ENCODE peak calls at places on chromosomes 7 and 10, in nine cellular contexts. T is left ventricle myocardium superior; X is hypothalamus; G is Daoy; P is sigmoid colon; J is brain microvascular endothelial cell; S is fibroblast of mammary gland; L is mammary epithelial cell; E is activated effector memory CD4-positive, alpha-beta T cell treated with anti-CD3 and anti-CD28 coated beads, Interleukin-2, amount 50 U/mL, for 16 hours. K is an unnamed sample.
A peak's percentile ranks its signal among the peaks of the same experiment; 100 is the strongest.

GRCh38 chr7:55540226-55540858 is 32.0 kb downstream of the VOPP1 start:
- DNase-seq in G (no peak), T (no peak), E (no peak), S (no peak), J (no peak), X (no peak), P (no peak), L (no peak), K (no peak)

GRCh38 chr10:131464789-131465188 is 153.3 kb upstream of the TCERG1L start:
- DNase-seq in P (no peak), J (no peak), S (no peak), T (no peak), G (no peak), E (no peak), L (no peak), X (no peak), K (no peak)

GRCh38 chr10:77042706-77043105 is 594.9 kb downstream of the KCNMA1 start:
- DNase-seq in J (no peak), E (no peak), G (no peak), L (no peak), X (no peak), P (no peak), T (no peak), S (no peak), K (no peak)

GRCh38 chr7:21352540-21353387 is 75.1 kb upstream of the SP4 start:
- DNase-seq in L (no peak), X (no peak), J (no peak), S (no peak), G (no peak), E (no peak), P (no peak), T (no peak), K (no peak)

GRCh38 chr7:34181271-34181958 is 276.1 kb downstream of the BMPER start:
- DNase-seq in L (no peak), G (no peak), P (no peak), E (no peak), T (no peak), X (no peak), S (no peak), J (no peak), K (no peak)

GRCh38 chr10:2986341-2986933 is 80.9 kb upstream of the PFKP start:
- DNase-seq in T (no peak), J (no peak), S (no peak), L (no peak), G (no peak), P (no peak), E (no peak), X (no peak), K (no peak)

GRCh38 chr10:62626817-62627216 is 177.7 kb upstream of the ADO start:
- DNase-seq in X (no peak), G (peak; percentile 41), T (no peak), L (peak; percentile 43), P (no peak), J (peak; percentile 31), E (no peak), S (peak; percentile 62), K (peak; percentile 26)

GRCh38 chr7:75915416-75916156 is 631 bp downstream of the POR start:
- DNase-seq in S (peak; percentile 52), G (no peak), E (peak; percentile 70), X (peak; percentile 36), T (peak; percentile 46), P (peak; percentile 77), J (no peak), L (no peak), K (peak; percentile 18)

GRCh38 chr10:22733992-22734391 is 19.6 kb upstream of the PIP4K2A start:
- DNase-seq in X (no peak), T (no peak), G (no peak), J (no peak), P (no peak), S (no peak), L (no peak), E (no peak), K (no peak)